ENCODE peak calls at places on chromosomes 12 and 14, in eight cellular contexts. D is ascending aorta, I is adrenal gland, H is neural progenitor cell, V is epithelial cell of esophagus, O is cardiac muscle cell, X is tibial nerve, C is tibial artery. B is an unnamed sample.

GRCh38 chr14:101120636-101121398 is 217.3 kb upstream of the RTL1 start:
- DNase-seq in D (peak), I (peak), H (no peak), V (no peak), O (no peak), X (no peak), C (peak), B (peak)

GRCh38 chr12:105110851-105111250 is 3.3 kb downstream of the WASHC4 start:
- DNase-seq in D (no peak), I (no peak), H (no peak), V (no peak), O (no peak), X (no peak), C (no peak), B (no peak)

GRCh38 chr14:38762845-38763244 is 340.2 kb downstream of the SEC23A start:
- DNase-seq in D (no peak), I (no peak), H (no peak), V (no peak), O (no peak), X (no peak), C (no peak), B (no peak)

GRCh38 chr12:42689699-42690098 is 100.2 kb upstream of the PRICKLE1 start:
- DNase-seq in D (no peak), I (no peak), H (no peak), V (no peak), O (no peak), X (no peak), C (no peak), B (no peak)

GRCh38 chr14:32128703-32129102 is 51.6 kb downstream of the ARHGAP5 start:
- DNase-seq in D (no peak), I (no peak), H (no peak), V (no peak), O (no peak), X (no peak), C (no peak), B (no peak)

GRCh38 chr12:57210926-57211700 is 5.5 kb upstream of the NXPH4 start:
- DNase-seq in D (no peak), I (no peak), H (no peak), V (no peak), O (no peak), X (no peak), C (peak), B (no peak)

GRCh38 chr14:80271389-80271788 is 60.1 kb upstream of the DIO2 start:
- DNase-seq in D (no peak), I (no peak), H (no peak), V (peak), O (no peak), X (no peak), C (no peak), B (no peak)

GRCh38 chr14:22474730-22475351 is 114.2 kb downstream of the DAD1 start:
- DNase-seq in D (no peak), I (no peak), H (no peak), V (peak), O (no peak), X (no peak), C (no peak), B (no peak)

GRCh38 chr14:75254901-75255300 is 23.7 kb upstream of the FOS start:
- DNase-seq in D (no peak), I (no peak), H (peak), V (peak), O (no peak), X (no peak), C (no peak), B (no peak)

GRCh38 chr12:53279283-53279869 is 11.3 kb downstream of the ESPL1 start:
- DNase-seq in D (no peak), I (no peak), H (no peak), V (no peak), O (no peak), X (no peak), C (no peak), B (no peak)

GRCh38 chr14:64807588-64807987 is 72.1 kb downstream of the SPTB start:
- DNase-seq in D (no peak), I (peak), H (no peak), V (no peak), O (no peak), X (no peak), C (no peak), B (peak)

GRCh38 chr12:66269757-66270383 is 32.4 kb upstream of the HELB start:
- DNase-seq in D (no peak), I (peak), H (peak), V (peak), O (peak), X (no peak), C (no peak), B (no peak)
- TF ChIP-seq CTCF in D (peak), I (peak), H (peak), V (peak), O (peak), X (peak), C (peak), B (peak)

GRCh38 chr12:120618954-120619615 is 21.3 kb upstream of the CABP1 start:
- DNase-seq in D (no peak), I (no peak), H (peak), V (no peak), O (no peak), X (no peak), C (no peak), B (no peak)
- H3K4me3 ChIP-seq in D (no peak), I (no peak), H (peak), V (no peak), O (no peak), X (no peak), C (no peak), B (no peak)

GRCh38 chr12:92574911-92575570 is 127.7 kb upstream of the PLEKHG7 start:
- DNase-seq in D (no peak), I (peak), H (peak), V (no peak), O (no peak), X (no peak), C (no peak), B (no peak)

GRCh38 chr12:92571844-92572543 is 130.8 kb upstream of the PLEKHG7 start:
- DNase-seq in D (no peak), I (no peak), H (no peak), V (no peak), O (no peak), X (no peak), C (no peak), B (no peak)

GRCh38 chr12:92571169-92571568 is 131.6 kb upstream of the PLEKHG7 start:
- DNase-seq in D (no peak), I (no peak), H (no peak), V (no peak), O (no peak), X (no peak), C (no peak), B (no peak)

GRCh38 chr12:92573104-92573503 is 129.7 kb upstream of the PLEKHG7 start:
- DNase-seq in D (no peak), I (no peak), H (no peak), V (peak), O (no peak), X (no peak), C (no peak), B (no peak)

DNA sequence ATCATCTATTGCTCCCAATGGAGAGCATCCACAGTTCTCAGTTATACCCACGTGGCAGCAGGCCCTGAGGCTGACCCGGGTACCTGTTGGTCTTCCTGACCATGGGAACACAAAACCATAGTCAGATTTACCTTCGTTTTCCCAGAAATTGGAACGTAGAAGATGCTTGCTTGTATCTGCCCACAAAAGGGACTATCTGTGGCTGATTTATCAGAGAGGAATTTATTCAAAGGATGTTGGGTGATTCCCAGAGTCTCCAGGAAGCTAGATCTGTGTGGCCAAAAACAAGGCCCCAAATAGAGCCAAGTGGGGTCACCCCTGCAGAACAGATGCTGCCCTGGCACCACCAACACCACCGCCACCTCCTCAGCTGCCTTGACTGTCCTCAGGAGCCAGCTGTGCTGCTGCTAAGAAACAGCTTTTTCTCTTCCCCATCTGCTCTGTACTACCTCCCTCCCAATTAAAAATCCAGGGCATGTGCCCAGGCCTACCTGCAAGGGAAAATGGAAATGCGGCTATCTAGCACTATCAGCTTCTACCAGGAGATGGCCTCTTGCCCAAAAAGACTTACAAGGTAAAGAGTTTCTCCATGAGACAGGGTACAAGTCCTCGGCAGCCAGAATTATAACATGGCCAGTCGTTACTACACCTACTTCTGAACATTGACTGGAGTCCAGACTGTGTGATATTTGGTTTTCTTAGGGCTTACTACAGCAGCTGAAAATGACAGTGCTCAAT is 128.6 kb upstream of the PLEKHG7 start:
- DNase-seq in D (no peak), I (no peak), H (peak), V (peak), O (peak), X (no peak), C (no peak), B (no peak)
- TF ChIP-seq CTCF in D (no peak), I (no peak), H (peak), V (peak), O (peak), X (no peak), C (no peak), B (no peak)

GRCh38 chr12:41439134-41439533 is 251.0 kb downstream of the PDZRN4 start:
- DNase-seq in D (no peak), I (no peak), H (no peak), V (no peak), O (no peak), X (no peak), C (no peak), B (no peak)
- H3K4me3 ChIP-seq in D (no peak), I (no peak), H (no peak), V (no peak), O (no peak), X (no peak), C (no peak), B (no peak)

GRCh38 chr12:108237272-108237671 is 101.8 kb downstream of the CMKLR1 start:
- DNase-seq in D (no peak), I (no peak), H (peak), V (no peak), O (no peak), X (no peak), C (no peak), B (no peak)
- TF ChIP-seq CTCF in D (no peak), I (no peak), H (peak), V (no peak), O (peak), X (no peak), C (no peak), B (no peak)

GRCh38 chr12:114686421-114687268 is 2.7 kb upstream of the TBX3 start:
- DNase-seq in D (no peak), I (no peak), H (peak), V (no peak), O (no peak), X (no peak), C (no peak), B (no peak)
- H3K4me3 ChIP-seq in D (no peak), I (no peak), H (no peak), V (no peak), O (no peak), X (no peak), C (no peak), B (no peak)

DNA sequence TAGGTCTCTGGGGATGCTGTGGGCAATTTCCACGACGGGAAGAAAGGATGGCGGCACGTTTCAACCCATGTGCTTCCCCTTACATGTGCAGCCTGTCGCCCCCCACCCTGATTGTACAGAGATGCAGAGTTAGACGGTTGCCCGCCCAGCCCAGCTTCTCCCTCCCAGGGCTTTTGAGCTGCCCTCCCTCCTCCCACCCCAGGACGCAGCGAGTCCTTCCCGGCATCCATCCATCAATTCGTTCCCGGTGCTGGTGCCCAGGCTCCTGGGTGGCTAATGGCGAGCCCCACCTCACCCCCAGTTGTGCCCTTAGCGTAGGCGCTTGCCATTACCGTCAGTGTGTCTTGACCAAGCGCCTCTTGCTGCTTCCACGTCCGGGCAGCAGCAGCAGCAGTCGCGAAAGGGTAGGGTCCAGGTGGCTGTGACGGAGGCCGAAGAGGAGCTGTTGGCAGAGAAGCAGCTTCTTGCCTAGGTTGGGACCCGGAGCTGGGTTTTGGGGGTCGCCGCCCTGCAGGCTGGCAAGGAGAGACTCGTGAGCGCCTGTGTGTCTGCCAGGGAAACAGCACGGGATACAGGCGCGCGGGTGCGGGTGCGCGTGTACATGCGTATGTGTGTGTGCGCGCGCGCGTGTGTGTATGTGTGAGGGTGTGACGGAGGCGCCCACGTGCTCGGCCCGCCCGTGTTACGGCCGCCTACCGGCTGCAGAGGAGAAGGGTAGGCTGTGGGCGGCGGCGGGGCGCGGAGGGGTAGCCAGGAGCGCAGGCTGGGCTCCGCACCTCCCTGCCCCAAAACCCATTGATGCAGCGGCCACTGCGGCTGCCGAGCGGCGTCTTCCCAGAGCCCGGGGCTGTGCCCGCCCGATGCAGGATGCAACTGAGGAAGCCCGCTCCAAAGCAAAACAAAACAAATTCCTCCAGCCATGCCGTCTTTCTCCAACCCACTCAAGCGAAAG is at the start of gene SLC6A15:
- DNase-seq in D (no peak), I (no peak), H (peak), V (peak), O (peak), X (peak), C (peak), B (no peak)
- TF ChIP-seq CTCF in D (no peak), I (peak), H (peak), V (peak), O (peak), X (no peak), C (no peak), B (no peak)

GRCh38 chr12:29756741-29757390 is 26.9 kb downstream of the TMTC1 start:
- DNase-seq in D (no peak), I (no peak), H (no peak), V (peak), O (no peak), X (no peak), C (no peak), B (no peak)
- H3K4me3 ChIP-seq in D (no peak), I (no peak), H (no peak), V (no peak), O (no peak), X (no peak), C (no peak), B (no peak)

B was measured in spleen.